ENCODE peak calls at places on chromosomes 12 and 14, in four cellular contexts. V is DMS79 treated with DMSO at 0.1 percent for 48 hours; B is left ventricle myocardium superior; L is activated CD8-positive, alpha-beta memory T cell treated with anti-CD3 and anti-CD28 coated beads for 24 hours. F is an unnamed sample.

GRCh38 chr12:16347391-16348298 is at the start of gene MGST1:
- DNase-seq in V (peak), B (peak), L (no peak), F (peak)

GRCh38 chr12:127355061-127355820 is 911.7 kb upstream of the TMEM132C start:
- DNase-seq in V (no peak), B (no peak), L (no peak), F (no peak)

GRCh38 chr12:11798856-11799530 is 149.5 kb downstream of the ETV6 start:
- DNase-seq in V (no peak), B (no peak), L (no peak), F (peak)

GRCh38 chr12:106288134-106288509 is 14.4 kb upstream of the TCP11L2 start:
- DNase-seq in V (no peak), B (no peak), L (no peak), F (no peak)

GRCh38 chr14:92747701-92748258 is 647 bp downstream of the LGMN start:
- DNase-seq in V (peak), B (no peak), L (no peak), F (no peak)

GRCh38 chr14:65170768-65171251 is 68.5 kb upstream of the MAX start:
- DNase-seq in V (no peak), B (peak), L (peak), F (peak)

GRCh38 chr14:57326253-57326652 is 57.5 kb downstream of the AP5M1 start:
- DNase-seq in V (no peak), B (no peak), L (no peak), F (no peak)

GRCh38 chr14:76499399-76499798 is 123.5 kb downstream of the ESRRB start:
- DNase-seq in V (no peak), B (no peak), L (no peak), F (no peak)

GRCh38 chr14:23361763-23362162 is 3.2 kb downstream of the EFS start:
- DNase-seq in V (no peak), B (no peak), L (no peak), F (no peak)

GRCh38 chr12:21881950-21882349 is 59.3 kb downstream of the ABCC9 start:
- DNase-seq in V (no peak), B (peak), L (no peak), F (no peak)

GRCh38 chr14:74934476-74935339 is 11.6 kb upstream of the RPS6KL1 start:
- DNase-seq in V (no peak), B (peak), L (no peak), F (no peak)

GRCh38 chr14:101197595-101198397 is 294.3 kb upstream of the RTL1 start:
- DNase-seq in V (no peak), B (no peak), L (peak), F (no peak)

GRCh38 chr14:22551597-22551982 is 37.4 kb downstream of the DAD1 start:
- DNase-seq in V (no peak), B (no peak), L (peak), F (no peak)

GRCh38 chr14:74401504-74402241 is 24.3 kb downstream of the SYNDIG1L start:
- DNase-seq in V (peak), B (peak), L (peak), F (peak)

GRCh38 chr12:55636853-55637252 is at the start of gene OR10P1:
- DNase-seq in V (no peak), B (no peak), L (peak), F (no peak)

GRCh38 chr14:66163023-66163422 is 323.1 kb upstream of the CCDC196 start:
- DNase-seq in V (peak), B (no peak), L (no peak), F (no peak)

GRCh38 chr12:109462868-109463692 is 14.0 kb downstream of the KCTD10 start:
- DNase-seq in V (peak), B (peak), L (no peak), F (peak)

GRCh38 chr12:100141666-100141997 is 1.0 kb downstream of the BLTP3B start:
- DNase-seq in V (peak), B (no peak), L (no peak), F (peak)

GRCh38 chr14:95545769-95546168 is 10.9 kb downstream of the GLRX5 start:
- DNase-seq in V (no peak), B (no peak), L (no peak), F (peak)

GRCh38 chr14:72736348-72736747 is 157.6 kb downstream of the DPF3 start:
- DNase-seq in V (no peak), B (no peak), L (no peak), F (no peak)

GRCh38 chr14:32472512-32473472 is 143.7 kb downstream of the AKAP6 start:
- DNase-seq in V (no peak), B (peak), L (no peak), F (peak)

GRCh38 chr12:99087278-99087677 is 442.2 kb downstream of the APAF1 start:
- DNase-seq in V (no peak), B (no peak), L (no peak), F (peak)

GRCh38 chr12:131103614-131104463 is 150.1 kb downstream of the ADGRD1 start:
- DNase-seq in V (no peak), B (peak), L (peak), F (no peak)

GRCh38 chr14:25400607-25401206 is 350.8 kb upstream of the STXBP6 start:
- DNase-seq in V (peak), B (no peak), L (no peak), F (peak)

GRCh38 chr12:11228268-11228879 is 41.1 kb downstream of the PRB3 start:
- DNase-seq in V (no peak), B (no peak), L (no peak), F (peak)

GRCh38 chr14:55328317-55328716 is 57.1 kb downstream of the FBXO34 start:
- DNase-seq in V (no peak), B (no peak), L (no peak), F (no peak)